ENCODE peak calls at places on chromosomes 6 and 20, in six cellular contexts. M, A, B, Z, R and T are unnamed samples. For H3K4me1, the result is how much of the 10 kb centered on the place peaks cover.

GRCh38 chr6:79869600-79870084 is 77.7 kb downstream of the ELOVL4 start:
- DNase-seq in A (peak), B (peak), R (peak), Z (peak), M (peak), T (peak)

GRCh38 chr6:3208096-3208774 is 19.2 kb downstream of the TUBB2B start:
- DNase-seq in R (no peak), Z (no peak), B (peak), A (no peak), M (no peak), T (no peak)

GRCh38 chr6:77462359-77463307 is 658 bp downstream of the HTR1B start:
- DNase-seq in B (no peak), R (no peak), A (no peak), M (no peak), Z (peak), T (no peak)

GRCh38 chr6:35686873-35687557 is 1.7 kb downstream of the FKBP5 start:
- DNase-seq in A (no peak), B (no peak), M (no peak), Z (no peak), R (no peak), T (no peak)

GRCh38 chr6:88780714-88781389 is 182.6 kb downstream of the RNGTT start:
- DNase-seq in A (no peak), Z (peak), M (peak), R (peak), B (peak), T (peak)

GRCh38 chr20:21522479-21523397 is 8.9 kb upstream of the NKX2-2 start:
- DNase-seq in Z (no peak), A (no peak), M (no peak), B (no peak), R (no peak), T (no peak)

GRCh38 chr6:11171952-11172351 is 60.4 kb upstream of the ERVFRD-1 start:
- DNase-seq in M (no peak), B (no peak), A (no peak), Z (no peak), R (no peak), T (no peak)

GRCh38 chr20:64164123-64164836 is at the start of gene MYT1:
- DNase-seq in Z (no peak), R (no peak), M (no peak), A (no peak), B (no peak), T (no peak)

GRCh38 chr6:29887330-29887818 is 55.0 kb upstream of the HLA-A start:
- DNase-seq in M (peak), Z (peak), A (no peak), B (peak), R (peak), T (peak)

GRCh38 chr6:170288091-170288631 is 2.7 kb downstream of the DLL1 start:
- DNase-seq in B (no peak), M (no peak), Z (peak), A (no peak), R (no peak), T (no peak)

GRCh38 chr6:170290306-170291128 is at the start of gene DLL1:
- DNase-seq in Z (peak), A (no peak), B (peak), M (peak), R (peak), T (no peak)

GRCh38 chr6:170289971-170290305 is 940 bp downstream of the DLL1 start:
- DNase-seq in M (no peak), R (no peak), A (no peak), B (no peak), Z (peak), T (no peak)

GRCh38 chr6:170287371-170287876 is 3.5 kb downstream of the DLL1 start:
- DNase-seq in Z (peak), M (peak), R (no peak), B (no peak), A (no peak), T (no peak)

GRCh38 chr6:170289108-170289931 is 1.6 kb downstream of the DLL1 start:
- DNase-seq in M (no peak), B (peak), A (no peak), Z (peak), R (no peak), T (no peak)
- H3K4me3 ChIP-seq in M (peak), B (peak), A (peak), Z (peak), R (peak), T (peak)

DNA sequence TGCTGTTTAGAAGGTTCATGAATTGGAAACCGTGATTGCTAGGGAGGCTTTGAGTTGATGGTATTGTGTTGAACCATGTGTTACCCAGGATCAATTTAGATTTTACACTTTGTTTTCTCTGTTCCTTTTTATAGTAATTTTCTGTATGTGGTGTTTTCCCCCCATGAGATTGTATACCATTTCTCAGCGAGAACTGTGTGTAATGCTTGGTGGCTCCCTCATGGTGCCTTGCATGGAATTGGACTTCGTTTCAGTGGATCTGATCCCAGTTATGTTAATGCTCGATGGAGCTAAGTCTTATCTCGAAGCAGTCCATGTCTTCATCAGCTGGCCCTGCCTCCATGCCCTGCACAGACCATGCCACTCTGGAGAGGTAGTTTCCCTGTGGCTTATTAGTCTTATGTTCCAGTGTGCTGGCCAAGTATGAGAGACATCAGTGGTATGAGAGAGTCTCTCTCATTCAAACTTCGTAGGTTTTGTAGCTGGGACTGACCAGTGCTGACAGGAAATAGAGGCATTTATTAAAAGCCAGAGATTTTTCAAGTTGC is 18.7 kb downstream of the PTPN1 start:
- DNase-seq in M (no peak), B (peak), Z (no peak), A (no peak), R (no peak), T (no peak)
- H3K4me1 ChIP-seq in M (under half), B (under half), Z (half or more), A (under half), R (under half), T (half or more)

DNA sequence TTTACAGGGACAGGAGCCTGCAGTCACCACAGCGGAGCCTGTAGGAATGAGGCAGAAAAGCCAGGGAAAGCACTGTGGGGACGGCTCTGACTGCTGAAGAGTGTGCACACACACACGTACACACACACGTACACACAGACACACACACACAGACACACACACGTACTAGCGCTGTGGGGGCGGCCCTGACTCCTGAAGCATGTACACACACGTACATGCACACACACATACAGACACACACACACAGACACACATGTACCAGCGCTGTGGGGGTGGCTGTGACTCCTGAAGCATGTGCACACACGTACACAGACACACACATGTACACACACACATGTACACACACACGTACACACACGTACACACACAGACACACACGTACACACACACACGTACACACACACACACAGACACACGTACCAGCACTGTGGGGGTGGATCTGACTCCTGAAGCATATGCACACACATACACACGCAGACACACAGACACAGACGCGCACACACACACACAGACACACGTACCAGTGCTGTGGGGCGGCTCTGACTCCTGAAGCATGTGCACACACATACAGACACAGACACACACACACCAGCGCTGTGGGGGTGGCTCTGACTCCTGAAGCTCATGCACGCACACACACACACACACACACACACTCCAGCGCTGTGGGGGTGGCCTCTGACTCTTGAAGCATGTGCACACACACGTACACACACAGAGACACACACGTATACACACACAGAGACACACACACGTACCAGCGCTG is 127.3 kb downstream of the DLL1 start:
- DNase-seq in R (no peak), M (no peak), B (no peak), A (no peak), Z (no peak), T (no peak)
- H3K27ac ChIP-seq in R (no peak), M (no peak), B (no peak), A (no peak), Z (no peak), T (no peak)

DNA sequence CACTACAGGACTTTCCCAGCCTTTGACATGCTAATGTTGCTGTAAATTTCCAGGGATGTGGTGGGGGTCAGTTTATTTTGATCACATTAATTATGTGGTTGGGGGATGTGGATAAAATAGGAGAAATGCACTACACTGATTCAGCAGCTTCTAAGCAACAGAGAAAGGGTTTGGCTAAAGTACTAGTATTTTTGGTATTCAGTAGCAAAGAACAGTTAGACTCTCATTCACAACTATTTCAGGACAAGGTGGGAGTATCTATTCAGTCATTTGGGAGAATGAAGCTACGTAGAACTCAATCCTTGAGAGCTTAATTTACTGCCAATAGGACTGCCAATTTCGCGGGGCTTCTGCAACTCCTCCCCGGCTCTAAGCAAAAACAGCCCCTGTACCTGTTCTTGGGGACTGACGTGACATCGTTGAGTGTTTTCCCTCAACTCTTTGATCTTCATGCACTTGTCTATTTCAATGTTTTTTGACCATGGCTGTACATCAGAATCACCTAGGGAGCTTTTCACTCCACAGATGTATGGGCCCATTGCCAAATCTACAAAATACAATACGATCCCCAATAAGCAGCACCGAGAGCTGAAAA is 94.8 kb upstream of the NHSL1 start:
- DNase-seq in Z (no peak), B (no peak), A (no peak), R (no peak), M (no peak), T (no peak)
- H3K4me3 ChIP-seq in Z (no peak), B (peak), A (no peak), R (no peak), M (no peak), T (no peak)